ENCODE peak calls at places on chromosomes 4 and X, in nine cellular contexts. N is adrenal gland; C is CD8-positive, alpha-beta T cell; S is cardiac muscle cell; T is fibroblast of lung; Z is OCI-LY7; P is HL-60; D is lower leg skin; X is BJ. K is an unnamed sample.
A peak's percentile ranks its signal among the peaks of the same experiment; 100 is the strongest.

GRCh38 chr4:76856183-76856969 is 41.6 kb downstream of the SOWAHB start:
- DNase-seq in N (no peak), C (no peak), S (peak; percentile 48), T (peak; percentile 71), Z (no peak), P (no peak), D (no peak), X (peak; percentile 41), K (no peak)

GRCh38 chrX:44223150-44223549 is 120.3 kb downstream of the EFHC2 start:
- DNase-seq in N (peak; percentile 66), C (no peak), S (peak; percentile 40), T (peak; percentile 77), Z (no peak), P (no peak), D (peak; percentile 28), X (no peak), K (no peak)

GRCh38 chr4:69167300-69167699 is 47.2 kb downstream of the UGT2B11 start:
- DNase-seq in N (no peak), C (no peak), S (no peak), T (peak; percentile 35), Z (no peak), P (no peak), D (no peak), X (no peak), K (no peak)

GRCh38 chr4:951186-951585 is 18.9 kb downstream of the TMEM175 start:
- DNase-seq in N (no peak), C (no peak), S (no peak), T (no peak), Z (no peak), P (no peak), D (no peak), X (no peak), K (no peak)

GRCh38 chr4:14856076-14856926 is 146.0 kb upstream of the CPEB2 start:
- DNase-seq in N (peak; percentile 92), C (no peak), S (peak; percentile 96), T (peak; percentile 100), Z (no peak), P (peak; percentile 66), D (peak; percentile 92), X (peak; percentile 92), K (peak; percentile 81)

GRCh38 chr4:110663738-110664444 is 41.0 kb upstream of the PITX2 start:
- DNase-seq in N (no peak), C (no peak), S (peak; percentile 17), T (peak; percentile 80), Z (no peak), P (no peak), D (no peak), X (peak; percentile 22), K (no peak)

GRCh38 chr4:2400841-2401609 is 17.4 kb downstream of the ZFYVE28 start:
- DNase-seq in N (no peak), C (no peak), S (no peak), T (no peak), Z (no peak), P (no peak), D (no peak), X (no peak), K (no peak)

GRCh38 chr4:112038861-112039260 is 106.4 kb upstream of the FAM241A start:
- DNase-seq in N (no peak), C (no peak), S (peak; percentile 23), T (peak; percentile 70), Z (no peak), P (no peak), D (no peak), X (no peak), K (no peak)

GRCh38 chr4:95170176-95170575 is 378.6 kb downstream of the UNC5C start:
- DNase-seq in N (no peak), C (no peak), S (no peak), T (no peak), Z (no peak), P (no peak), D (no peak), X (no peak), K (no peak)

GRCh38 chrX:126137899-126138298 is 28.2 kb downstream of the DCAF12L2 start:
- DNase-seq in N (no peak), C (no peak), S (no peak), T (no peak), Z (peak; percentile 0), P (no peak), D (no peak), X (no peak), K (no peak)
- TF ChIP-seq CTCF in N (peak; percentile 17), C (no peak), S (no peak), T (no peak), Z (peak; percentile 52), P (no peak), D (no peak), X (no peak), K (peak; percentile 19)

DNA sequence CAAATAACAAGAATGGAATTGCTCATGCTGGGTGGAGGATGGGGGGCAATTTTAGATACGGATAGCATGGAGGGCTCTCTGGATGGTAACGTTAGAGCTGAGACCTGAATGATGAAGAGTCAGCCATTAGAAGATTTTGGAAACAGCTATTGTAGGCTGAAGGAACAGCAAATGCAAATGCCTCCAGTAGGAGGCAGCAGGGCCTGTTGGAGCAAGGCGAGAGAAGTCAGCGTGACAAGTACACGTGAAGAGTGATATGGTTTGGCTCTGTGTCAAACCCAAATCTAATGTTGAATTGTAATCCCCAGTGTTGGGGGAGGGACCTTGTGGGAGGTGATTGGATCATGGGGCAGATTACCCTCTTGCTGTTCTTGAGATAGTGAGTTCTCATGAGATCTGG is 59.3 kb upstream of the SOD3 start:
- DNase-seq in N (peak; percentile 2), C (no peak), S (peak; percentile 64), T (no peak), Z (no peak), P (no peak), D (no peak), X (no peak), K (no peak)
- H3K4me3 ChIP-seq in N (no peak overlapping the region), C (no peak overlapping the region), S (no peak overlapping the region), T (no peak overlapping the region), Z (no peak overlapping the region), P (no peak overlapping the region), D (no peak overlapping the region), X (no peak overlapping the region), K (no peak overlapping the region)

DNA sequence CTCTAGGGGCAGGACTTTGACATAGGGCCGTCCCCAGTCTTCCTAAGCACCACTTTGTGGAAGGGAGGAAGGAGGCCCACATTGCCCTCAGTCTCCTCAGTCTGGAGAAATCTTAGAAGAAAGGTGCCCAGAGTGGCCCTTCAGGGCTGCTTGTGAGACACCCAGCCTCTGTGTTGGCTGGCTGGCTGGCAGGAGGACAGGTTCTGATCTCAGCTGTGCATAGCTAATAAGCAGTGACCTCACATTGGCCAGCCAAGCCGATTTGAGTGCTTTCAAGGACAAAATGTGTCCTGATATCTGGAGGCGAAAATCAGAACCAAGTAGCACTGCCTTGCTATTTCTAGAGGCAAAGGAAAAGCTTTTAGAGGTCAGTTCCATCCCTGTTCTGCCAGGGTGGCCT is 211.5 kb downstream of the BCOR start:
- DNase-seq in N (peak; percentile 90), C (no peak), S (no peak), T (no peak), Z (no peak), P (no peak), D (no peak), X (no peak), K (no peak)
- TF ChIP-seq CTCF in N (no peak), C (no peak), S (no peak), T (no peak), Z (no peak), P (no peak), D (no peak), X (no peak), K (no peak)

DNA sequence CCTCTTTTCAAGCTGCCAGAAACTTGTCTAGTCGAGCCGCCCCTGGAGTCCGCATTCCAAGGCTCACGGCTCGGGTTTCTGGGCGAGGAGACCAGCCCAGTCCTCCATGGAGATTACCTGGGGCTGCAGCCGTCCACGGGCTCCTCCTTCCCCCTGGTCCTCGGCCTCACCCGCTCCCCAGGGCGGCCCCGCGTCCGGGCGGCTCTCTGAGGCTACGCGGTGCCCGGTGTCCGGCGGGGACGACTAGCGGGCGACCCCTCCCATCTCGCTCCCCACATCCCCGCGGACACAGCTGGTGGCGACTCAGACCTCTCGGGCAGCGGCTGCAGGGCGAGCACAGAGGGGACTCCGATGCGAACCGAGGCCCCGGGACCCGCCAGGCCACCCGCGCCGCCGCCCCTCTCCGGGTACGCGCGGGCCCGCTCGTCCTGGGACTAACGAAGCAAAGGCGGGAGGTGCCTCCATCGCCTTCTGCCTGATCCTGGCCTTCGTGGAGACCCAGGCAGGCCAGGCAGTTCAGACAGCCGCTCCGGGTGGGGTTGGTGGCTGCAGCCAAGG is 159.4 kb downstream of the TRAM1L1 start:
- DNase-seq in N (no peak), C (no peak), S (no peak), T (peak; percentile 37), Z (no peak), P (no peak), D (no peak), X (no peak), K (no peak)
- H3K4me3 ChIP-seq in N (no peak overlapping the region), C (no peak overlapping the region), S (peak overlapping the region; percentile 28), T (no peak overlapping the region), Z (no peak overlapping the region), P (no peak overlapping the region), D (no peak overlapping the region), X (no peak overlapping the region), K (no peak overlapping the region)

GRCh38 chr4:6137747-6138135 is 62.6 kb downstream of the JAKMIP1 start:
- DNase-seq in N (no peak), C (no peak), S (no peak), T (no peak), Z (no peak), P (no peak), D (no peak), X (no peak), K (no peak)

GRCh38 chr4:6137027-6137746 is 63.2 kb downstream of the JAKMIP1 start:
- DNase-seq in N (no peak), C (no peak), S (no peak), T (no peak), Z (no peak), P (no peak), D (no peak), X (no peak), K (no peak)

GRCh38 chr4:6134612-6135220 is 65.6 kb downstream of the JAKMIP1 start:
- DNase-seq in N (no peak), C (peak; percentile 66), S (no peak), T (no peak), Z (peak; percentile 47), P (no peak), D (no peak), X (no peak), K (peak; percentile 72)
- TF ChIP-seq CTCF in N (no peak), C (peak; percentile 38), S (no peak), T (no peak), Z (peak; percentile 72), P (no peak), D (no peak), X (no peak), K (peak; percentile 84)

GRCh38 chrX:119635799-119636198 is 29.6 kb upstream of the NKRF start:
- DNase-seq in N (no peak), C (no peak), S (no peak), T (no peak), Z (no peak), P (no peak), D (no peak), X (no peak), K (no peak)
- H3K4me3 ChIP-seq in N (no peak overlapping the region), C (no peak overlapping the region), S (no peak overlapping the region), T (no peak overlapping the region), Z (no peak overlapping the region), P (no peak overlapping the region), D (no peak overlapping the region), X (no peak overlapping the region), K (no peak overlapping the region)